ENCODE peak calls at places on chromosomes 2 and 18, in eight cellular contexts. I is endothelial cell of umbilical vein, V is dorsolateral prefrontal cortex, P is lower lobe of right lung, O is aorta, D is NB4, H is body of pancreas, T is LNCaP clone FGC. N is an unnamed sample.

GRCh38 chr2:133418671-133419070 is 149.6 kb downstream of the NCKAP5 start:
- DNase-seq in I (no peak), V (no peak), P (no peak), O (no peak), D (no peak), H (no peak), T (no peak), N (peak; percentile 11)

GRCh38 chr18:23238152-23238531 is 102.9 kb downstream of the CABLES1 start:
- DNase-seq in I (peak; percentile 71), V (no peak), P (no peak), O (peak; percentile 73), D (no peak), H (no peak), T (peak; percentile 69), N (no peak)

GRCh38 chr18:79400091-79400590 is 4.4 kb downstream of the NFATC1 start:
- DNase-seq in I (no peak), V (peak; percentile 43), P (peak; percentile 87), O (peak; percentile 76), D (no peak), H (peak; percentile 82), T (no peak), N (peak; percentile 88)

GRCh38 chr2:155309483-155309882 is 611.0 kb downstream of the KCNJ3 start:
- DNase-seq in I (no peak), V (no peak), P (no peak), O (no peak), D (no peak), H (no peak), T (no peak), N (no peak)

GRCh38 chr2:101518470-101519172 is 43.7 kb upstream of the RFX8 start:
- DNase-seq in I (peak; percentile 28), V (peak; percentile 65), P (no peak), O (no peak), D (peak; percentile 54), H (peak; percentile 64), T (peak; percentile 88), N (no peak)

GRCh38 chr2:100200985-100201384 is 58.6 kb upstream of the AFF3 start:
- DNase-seq in I (peak; percentile 66), V (no peak), P (no peak), O (no peak), D (no peak), H (no peak), T (no peak), N (no peak)

GRCh38 chr2:240170354-240170735 is 29.9 kb upstream of the OTOS start:
- DNase-seq in I (no peak), V (no peak), P (no peak), O (peak; percentile 23), D (no peak), H (no peak), T (no peak), N (no peak)

GRCh38 chr2:241729868-241730267 is 4.6 kb upstream of the D2HGDH start:
- DNase-seq in I (no peak), V (no peak), P (no peak), O (no peak), D (no peak), H (no peak), T (no peak), N (no peak)

GRCh38 chr2:166335284-166335683 is 40.5 kb downstream of the SCN9A start:
- DNase-seq in I (no peak), V (no peak), P (no peak), O (no peak), D (no peak), H (no peak), T (no peak), N (no peak)

GRCh38 chr2:17901246-17901645 is 22.8 kb downstream of the KCNS3 start:
- DNase-seq in I (no peak), V (no peak), P (no peak), O (no peak), D (no peak), H (peak; percentile 15), T (no peak), N (peak; percentile 35)

GRCh38 chr2:202113571-202114142 is 40.6 kb downstream of the KIAA2012 start:
- DNase-seq in I (no peak), V (no peak), P (no peak), O (no peak), D (peak; percentile 41), H (no peak), T (peak; percentile 66), N (no peak)

GRCh38 chr2:218781691-218782528 is at the start of gene CYP27A1:
- DNase-seq in I (peak; percentile 43), V (peak; percentile 73), P (peak; percentile 78), O (peak; percentile 79), D (no peak), H (peak; percentile 58), T (no peak), N (no peak)

GRCh38 chr18:77102246-77103040 is 30.1 kb downstream of the MBP start:
- DNase-seq in I (peak; percentile 65), V (no peak), P (no peak), O (no peak), D (no peak), H (no peak), T (no peak), N (peak; percentile 85)

GRCh38 chr2:222859786-222860726 is 780 bp upstream of the ACSL3 start:
- DNase-seq in I (peak; percentile 80), V (no peak), P (peak; percentile 56), O (peak; percentile 51), D (peak; percentile 80), H (peak; percentile 72), T (peak; percentile 74), N (peak; percentile 41)

GRCh38 chr2:12501469-12502147 is 215.1 kb upstream of the TRIB2 start:
- DNase-seq in I (peak; percentile 39), V (no peak), P (peak; percentile 55), O (peak; percentile 51), D (peak; percentile 65), H (peak; percentile 13), T (no peak), N (no peak)

GRCh38 chr2:222993920-222994650 is 57.9 kb upstream of the KCNE4 start:
- DNase-seq in I (peak; percentile 86), V (peak; percentile 90), P (no peak), O (peak; percentile 92), D (no peak), H (peak; percentile 78), T (no peak), N (no peak)

GRCh38 chr2:152646775-152647174 is 70.5 kb downstream of the PRPF40A start:
- DNase-seq in I (peak; percentile 20), V (no peak), P (no peak), O (no peak), D (no peak), H (no peak), T (no peak), N (no peak)

GRCh38 chr2:23679044-23679443 is 247.9 kb downstream of the ATAD2B start:
- DNase-seq in I (no peak), V (no peak), P (no peak), O (no peak), D (no peak), H (no peak), T (no peak), N (no peak)

GRCh38 chr2:239168575-239168974 is 232.2 kb downstream of the HDAC4 start:
- DNase-seq in I (no peak), V (peak; percentile 36), P (peak; percentile 33), O (peak; percentile 24), D (no peak), H (no peak), T (no peak), N (no peak)

GRCh38 chr18:24736686-24737085 is 276.2 kb downstream of the HRH4 start:
- DNase-seq in I (no peak), V (no peak), P (no peak), O (no peak), D (no peak), H (no peak), T (no peak), N (no peak)

GRCh38 chr2:173750332-173750731 is 214.8 kb downstream of the SP3 start:
- DNase-seq in I (peak; percentile 30), V (no peak), P (no peak), O (no peak), D (no peak), H (no peak), T (no peak), N (no peak)

GRCh38 chr2:953408-953807 is 2.8 kb downstream of the SNTG2 start:
- DNase-seq in I (no peak), V (no peak), P (no peak), O (no peak), D (no peak), H (no peak), T (no peak), N (no peak)

GRCh38 chr2:949384-949893 is 1.2 kb upstream of the SNTG2 start:
- DNase-seq in I (no peak), V (no peak), P (no peak), O (no peak), D (no peak), H (peak; percentile 28), T (no peak), N (no peak)

GRCh38 chr2:949894-950626 is 589 bp upstream of the SNTG2 start:
- DNase-seq in I (no peak), V (no peak), P (no peak), O (no peak), D (no peak), H (peak; percentile 43), T (no peak), N (no peak)

GRCh38 chr2:951224-952006 is 766 bp downstream of the SNTG2 start:
- DNase-seq in I (no peak), V (no peak), P (no peak), O (no peak), D (no peak), H (no peak), T (no peak), N (no peak)

GRCh38 chr2:950627-950992 is at the start of gene SNTG2:
- DNase-seq in I (no peak), V (no peak), P (no peak), O (no peak), D (no peak), H (peak; percentile 76), T (no peak), N (no peak)
- H3K4me3 ChIP-seq in I (no peak within 1 kb of the TSS), V (peak within 1 kb of the TSS; percentile 40), P (peak within 1 kb of the TSS; percentile 55), O (peak within 1 kb of the TSS; percentile 37), D (no peak within 1 kb of the TSS), H (peak within 1 kb of the TSS; percentile 49), T (peak within 1 kb of the TSS; percentile 53), N (no peak within 1 kb of the TSS)

DNA sequence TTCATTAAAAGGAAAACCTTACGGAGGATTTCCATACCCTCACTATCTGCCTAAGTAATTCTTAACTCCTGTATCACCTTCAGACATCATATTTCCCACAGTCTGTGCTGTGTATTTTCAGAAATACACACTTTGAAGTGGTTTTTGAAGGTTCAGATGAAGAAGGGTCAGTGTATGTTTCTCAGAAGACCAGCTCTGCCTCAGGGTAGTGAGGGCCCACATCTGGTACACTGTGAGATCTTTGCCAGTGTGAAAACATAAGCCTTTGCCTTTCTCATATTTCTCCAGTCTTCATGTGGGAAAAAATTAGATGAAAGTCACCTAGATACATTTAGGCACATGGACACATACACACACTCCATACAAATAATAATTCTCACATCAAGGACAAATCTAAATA is 408.4 kb downstream of the RIT2 start:
- DNase-seq in I (no peak), V (no peak), P (no peak), O (no peak), D (no peak), H (no peak), T (no peak), N (no peak)
- H3K4me3 ChIP-seq in I (no peak overlapping the region), V (no peak overlapping the region), P (no peak overlapping the region), O (no peak overlapping the region), D (no peak overlapping the region), H (no peak overlapping the region), T (no peak overlapping the region), N (no peak overlapping the region)

GRCh38 chr2:221465776-221466175 is 106.3 kb downstream of the EPHA4 start:
- DNase-seq in I (no peak), V (no peak), P (no peak), O (peak; percentile 48), D (peak; percentile 21), H (no peak), T (no peak), N (no peak)
- H3K4me3 ChIP-seq in I (no peak overlapping the region), V (no peak overlapping the region), P (no peak overlapping the region), O (no peak overlapping the region), D (no peak overlapping the region), H (no peak overlapping the region), T (no peak overlapping the region), N (no peak overlapping the region)

GRCh38 chr2:170928036-170928823 is 823 bp upstream of the GORASP2 start:
- DNase-seq in I (no peak), V (no peak), P (no peak), O (no peak), D (peak; percentile 87), H (no peak), T (no peak), N (peak; percentile 48)
- H3K4me3 ChIP-seq in I (no peak overlapping the region), V (peak overlapping the region; percentile 90), P (peak overlapping the region; percentile 93), O (no peak overlapping the region), D (peak overlapping the region; percentile 91), H (no peak overlapping the region), T (peak overlapping the region; percentile 94), N (peak overlapping the region; percentile 62)